ENCODE peak calls at places on chromosomes 3 and 15, in nine cellular contexts. X is AG04450, I is GM03348, L is AG08396, P is osteocyte, U is tibial artery, Q is nephron progenitor cell, G is right cardiac atrium, M is ELR. T is an unnamed sample.

GRCh38 chr3:196941846-196942225 is 492 bp downstream of the NCBP2 start:
- DNase-seq in X (no peak), I (peak; percentile 72), L (peak; percentile 59), P (peak; percentile 86), U (peak; percentile 39), Q (peak; percentile 68), G (no peak), M (peak; percentile 63), T (no peak)

GRCh38 chr15:85750807-85751730 is 43.7 kb downstream of the KLHL25 start:
- DNase-seq in X (no peak), I (no peak), L (no peak), P (peak; percentile 78), U (peak; percentile 59), Q (no peak), G (peak; percentile 71), M (no peak), T (no peak)

GRCh38 chr15:101504373-101504772 is 14.9 kb upstream of the PCSK6 start:
- DNase-seq in X (no peak), I (no peak), L (no peak), P (peak; percentile 63), U (no peak), Q (no peak), G (no peak), M (no peak), T (no peak)

GRCh38 chr3:126267169-126267975 is 87.0 kb upstream of the ALDH1L1 start:
- DNase-seq in X (peak; percentile 84), I (peak; percentile 93), L (peak; percentile 91), P (peak; percentile 90), U (peak; percentile 84), Q (peak; percentile 88), G (peak; percentile 93), M (peak; percentile 93), T (peak; percentile 84)

GRCh38 chr3:168453623-168454022 is 357.9 kb upstream of the GOLIM4 start:
- DNase-seq in X (no peak), I (no peak), L (no peak), P (no peak), U (no peak), Q (no peak), G (no peak), M (no peak), T (no peak)

GRCh38 chr15:56737791-56738190 is 4.5 kb upstream of the ZNF280D start:
- DNase-seq in X (no peak), I (no peak), L (no peak), P (no peak), U (no peak), Q (no peak), G (no peak), M (no peak), T (no peak)

GRCh38 chr3:69288161-69288895 is 97.6 kb downstream of the FRMD4B start:
- DNase-seq in X (no peak), I (no peak), L (no peak), P (no peak), U (no peak), Q (peak; percentile 38), G (no peak), M (no peak), T (no peak)

GRCh38 chr15:25838871-25839195 is 24.3 kb downstream of the ATP10A start:
- DNase-seq in X (no peak), I (no peak), L (no peak), P (no peak), U (no peak), Q (no peak), G (no peak), M (no peak), T (no peak)

GRCh38 chr15:52136471-52136993 is 24.0 kb upstream of the BCL2L10 start:
- DNase-seq in X (no peak), I (no peak), L (no peak), P (no peak), U (no peak), Q (no peak), G (no peak), M (no peak), T (no peak)

GRCh38 chr3:132730891-132731580 is 8.8 kb upstream of the NPHP3 start:
- DNase-seq in X (no peak), I (peak; percentile 49), L (peak; percentile 41), P (no peak), U (no peak), Q (no peak), G (no peak), M (peak; percentile 63), T (no peak)

GRCh38 chr3:139327861-139328260 is 16.0 kb upstream of the MRPS22 start:
- DNase-seq in X (no peak), I (no peak), L (no peak), P (peak; percentile 76), U (no peak), Q (no peak), G (no peak), M (no peak), T (no peak)

GRCh38 chr3:130905551-130905950 is 11.7 kb downstream of the ATP2C1 start:
- DNase-seq in X (no peak), I (peak; percentile 15), L (peak; percentile 15), P (no peak), U (no peak), Q (no peak), G (no peak), M (peak; percentile 66), T (no peak)

GRCh38 chr3:126352476-126353454 is 4.4 kb downstream of the KLF15 start:
- DNase-seq in X (no peak), I (no peak), L (peak; percentile 43), P (no peak), U (peak; percentile 55), Q (no peak), G (no peak), M (peak; percentile 37), T (no peak)

GRCh38 chr15:99480223-99480810 is 85.5 kb upstream of the MEF2A start:
- DNase-seq in X (no peak), I (no peak), L (no peak), P (no peak), U (no peak), Q (no peak), G (no peak), M (peak; percentile 24), T (no peak)

GRCh38 chr3:56957520-56957919 is 102.9 kb upstream of the SPATA12 start:
- DNase-seq in X (no peak), I (no peak), L (no peak), P (no peak), U (no peak), Q (no peak), G (no peak), M (no peak), T (no peak)